ENCODE peak calls at places on chromosomes 6 and 20, in seven cellular contexts. F, Z, Y, T, B, P and M are unnamed samples.

GRCh38 chr6:20386218-20386617 is 15.5 kb upstream of the E2F3 start:
- DNase-seq in F (no peak), Z (no peak), Y (no peak), T (no peak), B (no peak), P (no peak), M (no peak)

GRCh38 chr20:51811514-51811913 is 9.2 kb upstream of the SALL4 start:
- DNase-seq in F (no peak), Z (no peak), Y (no peak), T (no peak), B (no peak), P (no peak), M (no peak)

GRCh38 chr6:123009101-123009500 is 13.1 kb downstream of the CLVS2 start:
- DNase-seq in F (no peak), Z (no peak), Y (no peak), T (no peak), B (no peak), P (no peak), M (no peak)

GRCh38 chr20:10337291-10337690 is 96.7 kb downstream of the MKKS start:
- DNase-seq in F (no peak), Z (no peak), Y (no peak), T (no peak), B (no peak), P (no peak), M (no peak)

GRCh38 chr20:8156603-8157079 is 24.6 kb downstream of the PLCB1 start:
- DNase-seq in F (no peak), Z (no peak), Y (no peak), T (no peak), B (no peak), P (no peak), M (peak; percentile 62)

GRCh38 chr6:100846276-100846675 is 34.9 kb downstream of the ASCC3 start:
- DNase-seq in F (no peak), Z (no peak), Y (no peak), T (no peak), B (no peak), P (no peak), M (no peak)

GRCh38 chr6:33840064-33840926 is 36.5 kb upstream of the MLN start:
- DNase-seq in F (no peak), Z (no peak), Y (peak; percentile 97), T (peak; percentile 90), B (peak; percentile 44), P (no peak), M (peak; percentile 69)

GRCh38 chr20:41395669-41396664 is 29.3 kb upstream of the EMILIN3 start:
- DNase-seq in F (no peak), Z (peak; percentile 37), Y (no peak), T (no peak), B (no peak), P (peak; percentile 46), M (no peak)